ENCODE peak calls at places on chromosomes 16 and 17, in four cellular contexts. R, T, W and V are unnamed samples.

GRCh38 chr16:14111713-14112538 is 40.8 kb downstream of the MRTFB start:
- DNase-seq in W (no peak), T (peak), R (no peak), V (no peak)

GRCh38 chr16:83903739-83904138 is 4.8 kb downstream of the MLYCD start:
- DNase-seq in W (no peak), T (no peak), R (no peak), V (no peak)

GRCh38 chr17:64423881-64424280 is 25.0 kb upstream of the MILR1 start:
- DNase-seq in R (no peak), W (no peak), T (no peak), V (no peak)

GRCh38 chr17:80428796-80429195 is 13.8 kb downstream of the ENDOV start:
- DNase-seq in T (no peak), W (no peak), R (no peak), V (no peak)

GRCh38 chr16:68529931-68530667 is 9.0 kb upstream of the ZFP90 start:
- DNase-seq in R (peak), T (peak), W (peak), V (peak)

GRCh38 chr17:50219345-50219744 is 17.9 kb upstream of the COL1A1 start:
- DNase-seq in T (peak), R (no peak), W (no peak), V (no peak)

GRCh38 chr16:1430759-1431496 is at the start of gene PERCC1:
- DNase-seq in R (no peak), T (peak), W (peak), V (no peak)

GRCh38 chr16:87955302-87956168 is 4.3 kb downstream of the BANP start:
- DNase-seq in W (no peak), R (no peak), T (no peak), V (no peak)

GRCh38 chr16:79698341-79698753 is 97.8 kb upstream of the MAF start:
- DNase-seq in W (no peak), R (no peak), T (no peak), V (no peak)

GRCh38 chr17:42704495-42705494 is 22.5 kb downstream of the CNTNAP1 start:
- DNase-seq in T (no peak), R (no peak), W (no peak), V (no peak)

GRCh38 chr17:41989702-41990419 is 23.3 kb downstream of the CNP start:
- DNase-seq in T (peak), W (no peak), R (no peak), V (no peak)

GRCh38 chr17:16261049-16261448 is 44.0 kb downstream of the PIGL start:
- DNase-seq in W (no peak), R (no peak), T (no peak), V (no peak)

GRCh38 chr17:8409966-8410881 is 12.6 kb upstream of the RNF222 start:
- DNase-seq in T (peak), R (peak), W (peak), V (peak)

GRCh38 chr17:8410882-8411238 is 13.2 kb upstream of the RNF222 start:
- DNase-seq in R (no peak), T (no peak), W (no peak), V (no peak)

GRCh38 chr17:8413321-8413720 is 15.7 kb upstream of the RNF222 start:
- DNase-seq in T (no peak), W (no peak), R (no peak), V (no peak)

GRCh38 chr17:8412089-8412488 is 14.5 kb upstream of the RNF222 start:
- DNase-seq in W (no peak), T (no peak), R (peak), V (no peak)

GRCh38 chr17:8413938-8414337 is 16.3 kb upstream of the RNF222 start:
- DNase-seq in T (no peak), W (no peak), R (no peak), V (no peak)
- TF ChIP-seq FOXJ3 in T (no peak), W (no peak), R (no peak), V (no peak)

DNA sequence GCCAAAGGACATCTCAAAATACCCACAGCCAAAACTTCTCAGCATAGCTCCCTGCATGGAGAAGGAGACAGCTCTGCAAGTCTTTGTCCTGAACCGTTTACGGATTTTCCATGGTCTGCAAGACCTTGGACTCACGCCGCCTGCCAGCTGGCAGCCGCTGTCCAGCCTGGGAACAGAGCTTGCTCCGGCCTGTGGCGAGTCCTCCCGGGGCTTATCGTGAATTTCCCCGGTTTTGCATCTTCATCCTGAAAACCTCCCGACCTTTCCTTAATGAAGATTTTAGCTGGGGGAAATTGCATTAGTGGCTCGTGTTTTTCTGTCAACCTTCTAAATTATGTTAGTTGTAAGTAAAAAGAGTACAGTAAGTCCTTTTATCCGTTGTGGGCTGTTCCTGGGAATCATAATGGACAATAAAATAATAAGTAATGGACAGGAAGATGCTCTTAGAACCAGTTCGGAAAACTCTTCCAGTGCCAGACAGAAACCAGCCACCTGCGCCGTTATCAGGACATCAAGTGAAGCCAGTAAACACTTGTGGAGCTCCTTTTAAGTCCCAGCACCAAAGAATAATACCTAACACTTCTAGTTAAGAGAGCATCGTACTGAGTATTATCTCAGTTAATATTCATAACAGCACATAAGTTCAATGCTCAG is 112.3 kb upstream of the NOL11 start:
- DNase-seq in T (no peak), W (peak), R (no peak), V (no peak)
- TF ChIP-seq FOXJ3 in T (no peak), W (peak), R (no peak), V (no peak)

GRCh38 chr17:74554909-74555308 is 9.0 kb upstream of the CD300C start:
- DNase-seq in W (no peak), T (no peak), R (no peak), V (no peak)
- TF ChIP-seq FOXJ3 in W (no peak), T (no peak), R (no peak), V (no peak)

DNA sequence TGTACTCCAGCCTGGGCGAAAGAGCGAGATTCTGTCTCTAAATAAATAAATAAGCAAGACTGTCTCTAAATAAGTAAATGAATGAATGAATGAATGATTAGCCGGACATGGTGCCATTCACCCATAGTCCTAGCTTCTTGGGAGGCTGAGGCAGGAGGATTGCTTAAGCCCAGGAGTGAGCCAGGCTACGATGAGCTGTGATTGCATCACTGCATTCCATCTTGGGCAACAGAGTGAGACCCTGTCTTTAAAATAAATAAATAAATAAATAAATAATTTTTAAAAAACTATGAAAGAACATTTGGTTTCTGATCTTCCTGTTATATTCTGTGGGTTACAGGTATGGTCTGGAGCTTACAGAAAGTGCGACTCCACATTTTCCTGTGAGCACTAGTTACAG is 65.0 kb downstream of the C17orf58 start:
- DNase-seq in W (no peak), R (no peak), T (no peak), V (no peak)
- TF ChIP-seq FOXJ3 in W (no peak), R (no peak), T (no peak), V (no peak)

GRCh38 chr17:81491193-81491592 is 21.4 kb downstream of the ACTG1 start:
- DNase-seq in R (no peak), T (no peak), W (no peak), V (no peak)
- TF ChIP-seq FOXJ3 in R (no peak), T (no peak), W (no peak), V (no peak)

GRCh38 chr17:14198575-14198974 is 38.1 kb downstream of the CDRT15 start:
- DNase-seq in W (no peak), T (no peak), R (no peak), V (no peak)

GRCh38 chr17:14197582-14197981 is 39.1 kb downstream of the CDRT15 start:
- DNase-seq in R (no peak), T (no peak), W (no peak), V (no peak)

GRCh38 chr17:14200354-14200753 is 36.3 kb downstream of the CDRT15 start:
- DNase-seq in R (no peak), W (no peak), T (no peak), V (no peak)

GRCh38 chr17:14198013-14198412 is 38.6 kb downstream of the CDRT15 start:
- DNase-seq in W (peak), T (no peak), R (no peak), V (no peak)

DNA sequence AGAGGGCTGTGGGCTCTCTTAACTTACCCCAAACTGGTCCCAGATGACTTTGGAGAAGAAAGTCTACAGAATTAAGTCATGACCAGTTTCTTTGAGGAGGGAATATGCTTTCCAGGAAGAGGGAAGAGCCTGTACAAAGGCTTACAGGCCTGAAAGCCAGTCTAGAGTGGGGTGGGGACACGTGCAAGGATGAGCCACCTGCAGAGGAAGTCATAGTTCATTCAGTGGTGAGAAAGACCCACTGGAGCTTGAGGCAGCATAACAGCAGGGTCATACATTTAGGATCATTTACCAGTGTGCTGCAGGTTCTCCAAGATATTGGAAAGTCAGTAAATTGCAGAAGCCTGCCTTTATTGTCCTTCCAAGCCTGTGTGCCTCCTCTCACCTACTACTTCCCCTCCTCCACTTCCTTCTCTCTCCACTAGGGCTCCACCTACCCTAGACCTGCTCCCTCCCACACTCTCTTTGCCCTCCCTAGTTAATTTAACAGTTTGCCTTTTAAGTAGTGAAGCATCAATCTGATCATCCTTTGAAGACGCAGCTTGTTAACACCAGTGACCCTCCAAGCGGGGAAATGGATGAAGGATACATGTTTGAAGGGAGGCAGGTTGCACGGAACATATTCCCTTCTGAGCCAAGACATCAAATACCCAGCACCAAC is 40.2 kb downstream of the CDRT15 start:
- DNase-seq in W (no peak), T (no peak), R (no peak), V (no peak)
- TF ChIP-seq FOXJ3 in W (no peak), T (no peak), R (no peak), V (no peak)

GRCh38 chr17:19304209-19304608 is 58.3 kb downstream of the B9D1 start:
- DNase-seq in R (peak), W (no peak), T (peak), V (no peak)
- TF ChIP-seq FOXJ3 in R (no peak), W (no peak), T (no peak), V (no peak)

GRCh38 chr17:29620779-29621500 is 1.8 kb downstream of the CORO6 start:
- DNase-seq in R (no peak), T (no peak), W (no peak), V (no peak)

GRCh38 chr17:29621751-29622194 is 939 bp downstream of the CORO6 start:
- DNase-seq in R (no peak), W (peak), T (no peak), V (no peak)

GRCh38 chr17:29623283-29623647 is 553 bp upstream of the CORO6 start:
- DNase-seq in W (no peak), T (no peak), R (no peak), V (no peak)

GRCh38 chr17:29624586-29624985 is 1.9 kb upstream of the CORO6 start:
- DNase-seq in R (no peak), W (peak), T (no peak), V (no peak)

GRCh38 chr17:29622337-29623282 is at the start of gene CORO6:
- DNase-seq in R (peak), W (peak), T (no peak), V (peak)
- TF ChIP-seq FOXJ3 in R (no peak), W (no peak), T (no peak), V (no peak)

GRCh38 chr17:5683241-5683640 is 98.9 kb upstream of the NLRP1 start:
- DNase-seq in R (no peak), W (no peak), T (no peak), V (no peak)
- TF ChIP-seq FOXJ3 in R (no peak), W (no peak), T (no peak), V (no peak)